ENCODE peak calls at places on chromosome 1, in four cellular contexts. V is IMR-90, G is K562, I is GM12878. O is an unnamed sample.

GRCh38 chr1:16967095-16967567 is 13.3 kb downstream of the MFAP2 start:
- DNase-seq in V (peak; percentile 74), G (no peak), I (no peak), O (no peak)

GRCh38 chr1:22889213-22889827 is 83.3 kb downstream of the LACTBL1 start:
- DNase-seq in V (peak; percentile 51), G (peak; percentile 54), I (no peak), O (peak; percentile 41)

GRCh38 chr1:47189844-47190562 is at the start of gene PDZK1IP1:
- DNase-seq in V (peak; percentile 67), G (peak; percentile 49), I (no peak), O (peak; percentile 67)

GRCh38 chr1:5727871-5728643 is 264.2 kb downstream of the NPHP4 start:
- DNase-seq in V (no peak), G (no peak), I (no peak), O (no peak)

GRCh38 chr1:184036517-184036949 is 995 bp downstream of the COLGALT2 start:
- DNase-seq in V (no peak), G (peak; percentile 53), I (no peak), O (peak; percentile 11)

GRCh38 chr1:199545780-199546179 is 481.7 kb upstream of the NR5A2 start:
- DNase-seq in V (no peak), G (no peak), I (no peak), O (peak; percentile 3)

GRCh38 chr1:161864577-161864976 is 98.5 kb downstream of the ATF6 start:
- DNase-seq in V (peak; percentile 51), G (no peak), I (no peak), O (peak; percentile 13)

GRCh38 chr1:44808063-44808937 is at the start of gene BTBD19:
- DNase-seq in V (peak; percentile 91), G (peak; percentile 76), I (no peak), O (peak; percentile 65)

GRCh38 chr1:91891486-91891885 is 5.5 kb upstream of the TGFBR3 start:
- DNase-seq in V (peak; percentile 71), G (no peak), I (no peak), O (no peak)

GRCh38 chr1:14332158-14332557 is 266.3 kb upstream of the KAZN start:
- DNase-seq in V (no peak), G (no peak), I (no peak), O (no peak)

GRCh38 chr1:157969693-157970485 is 23.6 kb upstream of the KIRREL1 start:
- DNase-seq in V (peak; percentile 88), G (peak; percentile 46), I (no peak), O (peak; percentile 60)

GRCh38 chr1:203306089-203306969 is 1.0 kb downstream of the BTG2 start:
- DNase-seq in V (peak; percentile 75), G (peak; percentile 90), I (no peak), O (peak; percentile 72)

GRCh38 chr1:203306970-203307541 is 1.7 kb downstream of the BTG2 start:
- DNase-seq in V (no peak), G (no peak), I (no peak), O (no peak)

GRCh38 chr1:203307690-203308126 is 2.4 kb downstream of the BTG2 start:
- DNase-seq in V (no peak), G (no peak), I (no peak), O (no peak)

GRCh38 chr1:203309115-203309429 is 3.8 kb downstream of the BTG2 start:
- DNase-seq in V (no peak), G (no peak), I (no peak), O (no peak)

GRCh38 chr1:203308205-203309114 is 3.1 kb downstream of the BTG2 start:
- DNase-seq in V (no peak), G (no peak), I (no peak), O (no peak)
- TF ChIP-seq POLR2A in V (peak; percentile 59), G (no peak), I (peak; percentile 54), O (no peak)

DNA sequence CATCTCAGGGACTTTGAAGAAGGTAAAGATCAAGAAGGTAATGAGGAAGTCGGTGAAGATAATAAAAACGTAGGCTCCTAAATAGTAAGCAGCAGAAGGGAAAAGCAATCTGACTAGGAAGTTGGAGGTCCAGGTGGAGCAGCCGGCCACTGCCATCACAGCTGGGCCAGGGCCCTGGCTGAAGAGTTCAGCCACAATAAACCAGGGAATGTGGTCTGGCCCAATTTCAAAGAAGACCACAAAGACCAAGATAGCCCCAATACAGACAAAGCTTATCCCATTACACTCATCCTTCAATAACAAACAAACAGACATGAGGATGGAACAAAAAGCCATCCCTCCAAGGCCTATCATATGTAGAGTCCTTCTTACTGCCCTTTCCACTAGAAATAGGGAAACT is 18.4 kb upstream of the JAK1 start:
- DNase-seq in V (no peak), G (no peak), I (no peak), O (no peak)
- TF ChIP-seq ELK1 in V (no peak), G (no peak), I (no peak), O (no peak)

GRCh38 chr1:211328084-211328694 is 1.6 kb downstream of the TRAF5 start:
- DNase-seq in V (no peak), G (no peak), I (no peak), O (no peak)

GRCh38 chr1:211326140-211326527 is 499 bp upstream of the TRAF5 start:
- DNase-seq in V (no peak), G (no peak), I (no peak), O (no peak)

GRCh38 chr1:211328866-211329265 is 2.2 kb downstream of the TRAF5 start:
- DNase-seq in V (no peak), G (no peak), I (no peak), O (no peak)

GRCh38 chr1:211326528-211327340 is at the start of gene TRAF5:
- DNase-seq in V (peak; percentile 55), G (peak; percentile 81), I (no peak), O (peak; percentile 62)

DNA sequence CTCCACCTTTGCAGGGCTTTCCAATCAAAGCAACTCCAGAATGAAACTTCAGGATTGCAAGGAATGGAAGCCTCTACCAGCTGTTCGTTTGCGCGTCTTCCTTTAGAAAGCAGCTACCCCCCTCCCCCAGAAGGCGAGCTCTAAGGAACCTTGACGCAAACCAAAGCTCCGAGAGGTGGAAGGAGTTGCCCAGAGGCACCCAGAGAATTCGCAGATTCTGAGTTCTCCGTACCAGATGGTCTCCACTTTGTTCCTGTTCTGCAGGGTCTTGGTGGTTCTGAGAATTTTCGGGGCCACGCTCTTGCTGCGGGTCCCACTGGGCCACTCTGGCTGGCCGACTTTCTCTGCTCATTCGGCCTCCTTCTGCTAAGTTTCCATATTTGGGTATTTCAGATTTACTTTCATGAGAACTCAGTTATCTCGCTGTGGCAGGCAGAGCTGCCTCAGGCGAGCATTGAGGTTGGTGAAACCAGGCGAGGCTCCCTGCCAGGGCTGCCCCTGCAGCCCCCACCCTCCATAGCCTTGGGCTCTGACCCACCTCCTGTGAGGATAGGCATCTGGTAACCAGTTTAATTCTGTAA is 798 bp downstream of the TRAF5 start:
- DNase-seq in V (peak; percentile 71), G (no peak), I (no peak), O (no peak)
- TF ChIP-seq POLR2A in V (no peak), G (no peak), I (peak; percentile 57), O (no peak)

GRCh38 chr1:221849110-221849509 is 107.2 kb upstream of the DUSP10 start:
- DNase-seq in V (no peak), G (no peak), I (no peak), O (no peak)

GRCh38 chr1:221841983-221842335 is 100.1 kb upstream of the DUSP10 start:
- DNase-seq in V (no peak), G (no peak), I (no peak), O (no peak)

GRCh38 chr1:221849897-221850296 is 108.0 kb upstream of the DUSP10 start:
- DNase-seq in V (no peak), G (no peak), I (no peak), O (no peak)

GRCh38 chr1:221847676-221848075 is 105.8 kb upstream of the DUSP10 start:
- DNase-seq in V (no peak), G (no peak), I (no peak), O (no peak)

DNA sequence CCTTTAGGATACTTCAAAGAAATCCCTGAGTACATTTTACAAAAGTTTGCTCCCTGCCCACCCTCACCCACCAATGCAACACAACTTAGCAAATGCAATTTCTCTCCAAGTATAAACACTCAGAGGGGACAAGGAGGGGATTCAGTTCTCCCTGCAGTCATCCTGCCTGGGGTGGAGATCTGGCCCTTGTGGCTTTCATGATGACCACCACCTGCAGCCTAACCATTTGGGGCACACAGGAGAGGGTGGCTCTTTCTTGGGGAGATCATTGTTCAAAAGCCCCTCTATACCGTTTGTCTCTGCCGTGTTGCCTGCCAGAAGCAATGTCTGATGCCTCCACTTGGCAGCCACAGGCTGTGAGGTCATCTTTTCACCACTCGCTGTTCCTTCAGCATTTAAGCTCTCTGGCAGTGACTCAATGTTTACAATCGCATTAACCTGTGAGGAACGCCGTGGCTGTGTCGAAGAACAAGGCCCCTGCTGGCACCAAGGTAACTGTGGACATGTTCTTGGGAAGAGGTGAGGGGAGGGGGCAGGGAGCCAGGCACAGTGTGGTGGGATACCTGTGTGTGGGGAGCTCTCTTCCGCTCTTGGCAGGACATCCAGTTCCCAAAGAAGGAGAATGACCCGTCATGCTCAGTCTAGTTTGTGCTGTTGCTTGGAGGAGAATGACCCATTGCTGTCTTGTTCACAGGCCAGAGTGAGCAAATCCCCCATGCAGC is 103.9 kb upstream of the DUSP10 start:
- DNase-seq in V (peak; percentile 94), G (no peak), I (no peak), O (peak; percentile 59)
- TF ChIP-seq ELK1 in V (no peak), G (no peak), I (no peak), O (no peak)

DNA sequence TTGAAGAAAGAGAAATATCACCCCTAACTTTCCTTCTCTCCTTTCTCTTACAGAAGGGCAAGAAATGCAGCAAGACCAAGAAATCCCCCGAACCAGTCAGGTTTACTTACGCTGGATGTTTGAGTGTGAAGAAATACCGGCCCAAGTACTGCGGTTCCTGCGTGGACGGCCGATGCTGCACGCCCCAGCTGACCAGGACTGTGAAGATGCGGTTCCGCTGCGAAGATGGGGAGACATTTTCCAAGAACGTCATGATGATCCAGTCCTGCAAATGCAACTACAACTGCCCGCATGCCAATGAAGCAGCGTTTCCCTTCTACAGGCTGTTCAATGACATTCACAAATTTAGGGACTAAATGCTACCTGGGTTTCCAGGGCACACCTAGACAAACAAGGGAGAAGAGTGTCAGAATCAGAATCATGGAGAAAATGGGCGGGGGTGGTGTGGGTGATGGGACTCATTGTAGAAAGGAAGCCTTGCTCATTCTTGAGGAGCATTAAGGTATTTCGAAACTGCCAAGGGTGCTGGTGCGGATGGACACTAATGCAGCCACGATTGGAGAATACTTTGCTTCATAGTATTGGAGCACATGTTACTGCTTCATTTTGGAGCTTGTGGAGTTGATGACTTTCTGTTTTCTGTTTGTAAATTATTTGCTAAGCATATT is 2.3 kb downstream of the CCN1 start:
- DNase-seq in V (peak; percentile 66), G (no peak), I (no peak), O (no peak)
- TF ChIP-seq POLR2A in V (no peak), G (no peak), I (no peak), O (no peak)

DNA sequence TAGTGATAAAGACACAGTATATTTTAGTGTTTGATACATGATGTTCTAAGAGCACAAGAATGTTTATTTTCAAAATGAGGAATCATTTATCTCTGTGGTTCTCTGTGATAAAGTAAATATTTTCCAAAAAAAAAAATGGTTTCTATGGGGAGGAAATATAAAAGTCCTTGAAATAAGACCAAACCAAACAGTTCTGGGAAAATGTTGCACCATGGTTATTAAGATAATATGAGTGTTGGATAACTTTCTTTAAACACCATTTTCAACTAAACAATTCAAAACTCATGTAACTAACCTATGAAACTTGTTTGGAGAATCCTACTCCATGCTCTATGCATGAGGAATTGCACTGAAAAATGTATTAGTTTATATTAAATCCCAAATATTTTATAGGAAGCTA is 184.6 kb downstream of the KCNT2 start:
- DNase-seq in V (peak; percentile 43), G (no peak), I (no peak), O (no peak)
- TF ChIP-seq ELK1 in V (no peak), G (no peak), I (no peak), O (no peak)

GRCh38 chr1:50959913-50960844 is at the start of gene FAF1:
- DNase-seq in V (peak; percentile 95), G (peak; percentile 94), I (peak; percentile 83), O (peak; percentile 97)
- TF ChIP-seq POLR2A in V (peak; percentile 59), G (peak; percentile 94), I (peak; percentile 94), O (peak; percentile 11)